ENCODE peak calls at places on chromosomes 4 and X, in four cellular contexts. One of them, this sample, is unnamed.

GRCh38 chr4:56307423-56307822 is 79.9 kb downstream of the AASDH start:
- DNase-seq in M059J: peak; percentile 46
- DNase-seq in lower lobe of right lung: no peak
- DNase-seq in T-helper 2 cell: no peak
- DNase-seq in this sample: no peak

GRCh38 chr4:89915937-89916336 is 21.3 kb downstream of the MMRN1 start:
- DNase-seq in T-helper 2 cell: no peak
- DNase-seq in lower lobe of right lung: no peak
- DNase-seq in M059J: no peak
- DNase-seq in this sample: no peak

GRCh38 chrX:84064164-84064563 is 123.8 kb downstream of the RPS6KA6 start:
- DNase-seq in T-helper 2 cell: no peak
- DNase-seq in M059J: no peak
- DNase-seq in lower lobe of right lung: no peak
- DNase-seq in this sample: no peak

GRCh38 chr4:133148690-133149363 is at the start of gene PCDH10:
- DNase-seq in lower lobe of right lung: peak; percentile 81
- DNase-seq in T-helper 2 cell: no peak
- DNase-seq in M059J: peak; percentile 86
- DNase-seq in this sample: peak; percentile 83

GRCh38 chr4:23097251-23097650 is 404.5 kb downstream of the GBA3 start:
- DNase-seq in lower lobe of right lung: no peak
- DNase-seq in M059J: peak; percentile 85
- DNase-seq in T-helper 2 cell: no peak
- DNase-seq in this sample: peak; percentile 82

GRCh38 chrX:79078114-79078513 is 66.4 kb upstream of the GPR174 start:
- DNase-seq in T-helper 2 cell: no peak
- DNase-seq in lower lobe of right lung: no peak
- DNase-seq in M059J: no peak
- DNase-seq in this sample: no peak

GRCh38 chrX:112844250-112844649 is 3.6 kb upstream of the AMOT start:
- DNase-seq in T-helper 2 cell: no peak
- DNase-seq in lower lobe of right lung: no peak
- DNase-seq in M059J: peak; percentile 57
- DNase-seq in this sample: no peak

GRCh38 chr4:77073106-77073858 is 2.5 kb downstream of the CCNI start:
- DNase-seq in lower lobe of right lung: no peak
- DNase-seq in T-helper 2 cell: no peak
- DNase-seq in M059J: peak; percentile 9
- DNase-seq in this sample: no peak

GRCh38 chrX:39814391-39814790 is 283.4 kb downstream of the BCOR start:
- DNase-seq in T-helper 2 cell: peak; percentile 7
- DNase-seq in lower lobe of right lung: no peak
- DNase-seq in M059J: peak; percentile 51
- DNase-seq in this sample: peak; percentile 36

GRCh38 chrX:74853255-74853654 is 72.0 kb downstream of the NEXMIF start:
- DNase-seq in M059J: no peak
- DNase-seq in T-helper 2 cell: no peak
- DNase-seq in lower lobe of right lung: no peak
- DNase-seq in this sample: no peak

GRCh38 chr4:4968161-4968757 is 51.0 kb downstream of the CYTL1 start:
- DNase-seq in lower lobe of right lung: no peak
- DNase-seq in T-helper 2 cell: no peak
- DNase-seq in M059J: no peak
- DNase-seq in this sample: no peak

GRCh38 chrX:10569946-10570345 is 50.4 kb downstream of the MID1 start:
- DNase-seq in lower lobe of right lung: no peak
- DNase-seq in M059J: no peak
- DNase-seq in T-helper 2 cell: no peak
- DNase-seq in this sample: no peak

GRCh38 chrX:39388730-39389129 is 587.5 kb downstream of the MID1IP1 start:
- DNase-seq in M059J: no peak
- DNase-seq in T-helper 2 cell: no peak
- DNase-seq in lower lobe of right lung: no peak
- DNase-seq in this sample: no peak

GRCh38 chr4:26105372-26105771 is 191.4 kb downstream of the SMIM20 start:
- DNase-seq in T-helper 2 cell: no peak
- DNase-seq in lower lobe of right lung: no peak
- DNase-seq in M059J: peak; percentile 14
- DNase-seq in this sample: no peak

GRCh38 chrX:133056341-133056740 is 40.6 kb downstream of the USP26 start:
- DNase-seq in T-helper 2 cell: no peak
- DNase-seq in lower lobe of right lung: no peak
- DNase-seq in M059J: no peak
- DNase-seq in this sample: no peak

GRCh38 chr4:30717208-30718020 is 2.8 kb upstream of the PCDH7 start:
- DNase-seq in lower lobe of right lung: peak; percentile 51
- DNase-seq in M059J: peak; percentile 60
- DNase-seq in T-helper 2 cell: no peak
- DNase-seq in this sample: peak; percentile 74

GRCh38 chr4:57504139-57504538 is 394.0 kb upstream of the IGFBP7 start:
- DNase-seq in lower lobe of right lung: no peak
- DNase-seq in T-helper 2 cell: no peak
- DNase-seq in M059J: no peak
- DNase-seq in this sample: no peak

GRCh38 chr4:54414545-54414944 is 185.5 kb downstream of the PDGFRA start:
- DNase-seq in T-helper 2 cell: no peak
- DNase-seq in M059J: no peak
- DNase-seq in lower lobe of right lung: no peak
- DNase-seq in this sample: no peak

This sample was measured in A172.